ENCODE peak calls at places on chromosomes 11 and 22, in six cellular contexts. X is brain microvascular endothelial cell, G is cardiac muscle cell, P is Panc1, Z is body of pancreas, H is AG10803. Q is an unnamed sample.

GRCh38 chr11:62600367-62601113 is 1.1 kb downstream of the MTA2 start:
- DNase-seq in X (no peak), G (no peak), P (no peak), Z (no peak), H (no peak), Q (no peak)

GRCh38 chr11:379205-380094 is 10.2 kb downstream of the B4GALNT4 start:
- DNase-seq in X (no peak), G (no peak), P (no peak), Z (no peak), H (no peak), Q (no peak)

GRCh38 chr11:15523576-15523975 is 408.9 kb downstream of the INSC start:
- DNase-seq in X (no peak), G (no peak), P (no peak), Z (no peak), H (no peak), Q (no peak)

GRCh38 chr11:132300283-132300682 is 929.9 kb downstream of the NTM start:
- DNase-seq in X (peak), G (peak), P (no peak), Z (no peak), H (no peak), Q (no peak)

GRCh38 chr11:119258983-119259382 is 52.8 kb downstream of the CBL start:
- DNase-seq in X (no peak), G (no peak), P (no peak), Z (no peak), H (no peak), Q (no peak)

GRCh38 chr11:82315093-82315492 is 418.6 kb downstream of the FAM181B start:
- DNase-seq in X (no peak), G (peak), P (no peak), Z (peak), H (no peak), Q (no peak)

GRCh38 chr11:13772223-13773046 is 104.0 kb downstream of the FAR1 start:
- DNase-seq in X (peak), G (peak), P (peak), Z (peak), H (peak), Q (peak)

GRCh38 chr11:62370743-62371440 is 33.6 kb downstream of the ASRGL1 start:
- DNase-seq in X (no peak), G (no peak), P (no peak), Z (peak), H (no peak), Q (no peak)

GRCh38 chr22:33940741-33941140 is 20.5 kb upstream of the LARGE1 start:
- DNase-seq in X (no peak), G (no peak), P (no peak), Z (no peak), H (no peak), Q (no peak)

GRCh38 chr22:35543702-35544101 is 3.1 kb downstream of the RASD2 start:
- DNase-seq in X (no peak), G (no peak), P (no peak), Z (no peak), H (no peak), Q (no peak)
- H3K4me3 ChIP-seq in X (no peak), G (no peak), P (no peak), Z (no peak), H (no peak), Q (no peak)

GRCh38 chr11:46846510-46846830 is 390 bp upstream of the CKAP5 start:
- DNase-seq in X (no peak), G (no peak), P (no peak), Z (no peak), H (no peak), Q (no peak)
- H3K4me3 ChIP-seq in X (peak), G (peak), P (peak), Z (peak), H (peak), Q (peak)

GRCh38 chr11:104700609-104701008 is 197.7 kb downstream of the CASP12 start:
- DNase-seq in X (peak), G (no peak), P (no peak), Z (no peak), H (peak), Q (peak)

GRCh38 chr11:104704888-104705287 is 193.4 kb downstream of the CASP12 start:
- DNase-seq in X (no peak), G (no peak), P (no peak), Z (no peak), H (no peak), Q (no peak)

DNA sequence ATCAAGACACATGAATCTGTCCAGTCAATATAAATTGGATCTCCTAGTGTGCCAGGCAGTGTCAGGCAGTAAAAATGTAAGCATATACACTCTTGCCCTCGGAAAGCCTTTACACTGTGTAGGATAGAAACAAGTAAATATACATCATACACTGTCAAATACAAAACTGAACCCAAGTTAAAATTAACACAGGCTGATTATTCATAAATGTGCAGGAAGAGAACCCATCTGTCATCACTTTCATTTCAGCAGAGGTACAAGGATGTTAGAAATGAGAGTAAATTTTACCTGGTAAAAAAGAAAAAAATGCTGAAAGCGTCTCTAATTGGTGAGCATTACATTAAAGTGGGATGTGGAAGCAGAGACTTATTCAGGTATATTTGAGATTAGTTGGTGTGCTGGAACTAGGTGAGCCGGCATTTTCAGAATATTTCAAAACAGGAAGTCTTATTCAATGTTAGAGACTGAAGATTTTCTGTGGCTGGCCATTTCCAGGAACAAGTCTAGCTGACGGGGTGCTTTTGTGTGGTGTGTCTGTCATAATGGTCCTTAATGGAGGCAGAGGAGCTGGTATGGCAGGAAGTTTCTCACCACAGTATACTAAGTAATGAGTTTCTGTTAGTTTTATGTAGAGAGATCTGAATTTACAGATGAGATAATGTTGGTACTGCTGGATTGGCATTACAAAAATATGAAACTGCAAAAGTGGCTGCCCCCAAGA is 192.6 kb downstream of the CASP12 start:
- DNase-seq in X (peak), G (no peak), P (no peak), Z (peak), H (peak), Q (no peak)
- H3K4me3 ChIP-seq in X (no peak), G (no peak), P (no peak), Z (no peak), H (no peak), Q (no peak)

DNA sequence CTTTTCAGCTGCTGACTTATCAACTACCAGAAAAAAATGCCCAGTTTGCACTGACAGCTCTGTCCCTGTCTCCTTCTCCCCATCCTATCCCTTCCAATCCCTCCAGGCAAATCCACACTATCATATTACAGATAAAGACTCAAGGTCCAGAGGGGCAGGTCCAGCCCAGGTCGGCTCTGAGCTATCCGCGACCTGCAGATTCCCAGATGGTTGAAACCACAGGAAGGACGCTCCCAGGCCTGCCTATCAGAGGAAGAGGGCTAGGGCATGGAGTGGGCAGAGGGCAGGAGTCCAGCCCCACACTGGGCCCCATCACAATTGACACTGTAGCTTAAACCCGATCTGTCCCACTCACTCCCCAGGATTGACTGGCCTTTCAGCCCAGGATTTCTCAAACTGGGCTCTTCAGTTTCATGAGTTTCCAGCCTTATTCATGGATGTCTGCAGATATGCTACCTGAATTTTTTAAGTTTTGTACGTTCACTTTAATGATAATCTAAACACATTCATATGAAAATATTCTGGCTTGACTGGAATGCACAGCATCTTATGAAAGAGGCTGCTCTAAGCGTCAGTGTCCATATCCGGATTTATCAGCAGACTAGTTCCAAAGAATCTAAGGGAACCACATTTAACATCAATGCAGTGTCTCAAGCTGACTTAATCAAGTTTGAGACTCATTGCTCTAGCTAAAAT is 16.4 kb upstream of the FCHSD2 start:
- DNase-seq in X (peak), G (no peak), P (no peak), Z (no peak), H (peak), Q (no peak)
- H3K4me3 ChIP-seq in X (no peak), G (no peak), P (no peak), Z (no peak), H (no peak), Q (no peak)

DNA sequence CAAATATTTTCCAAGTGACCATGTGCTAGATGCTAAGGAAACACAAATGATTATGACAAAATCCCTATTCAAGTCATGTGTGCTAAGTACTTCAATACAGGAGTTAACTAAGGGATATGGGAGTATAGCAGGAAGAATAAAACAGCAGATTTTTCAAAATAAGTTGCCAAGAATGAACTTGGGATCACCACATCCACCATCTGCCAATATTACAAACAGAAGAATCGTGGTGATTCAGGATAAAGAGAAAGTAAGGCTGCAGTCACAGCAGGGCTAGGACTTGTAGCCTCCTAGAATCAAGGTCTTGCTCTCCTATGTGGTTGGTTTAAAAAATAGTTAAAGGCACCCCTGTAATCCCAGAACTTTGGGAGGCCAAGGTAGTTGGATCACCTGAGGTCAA is 34.3 kb downstream of the MRTFA start:
- DNase-seq in X (no peak), G (no peak), P (no peak), Z (no peak), H (peak), Q (no peak)
- H3K4me3 ChIP-seq in X (no peak), G (no peak), P (no peak), Z (no peak), H (no peak), Q (no peak)

GRCh38 chr11:67272327-67273259 is 6.3 kb downstream of the GRK2 start:
- DNase-seq in X (no peak), G (no peak), P (no peak), Z (no peak), H (no peak), Q (no peak)
- H3K4me3 ChIP-seq in X (no peak), G (no peak), P (no peak), Z (no peak), H (no peak), Q (no peak)

GRCh38 chr22:27454807-27455450 is 346.6 kb downstream of the MN1 start:
- DNase-seq in X (no peak), G (no peak), P (no peak), Z (no peak), H (peak), Q (no peak)
- H3K4me3 ChIP-seq in X (no peak), G (no peak), P (no peak), Z (no peak), H (no peak), Q (no peak)

DNA sequence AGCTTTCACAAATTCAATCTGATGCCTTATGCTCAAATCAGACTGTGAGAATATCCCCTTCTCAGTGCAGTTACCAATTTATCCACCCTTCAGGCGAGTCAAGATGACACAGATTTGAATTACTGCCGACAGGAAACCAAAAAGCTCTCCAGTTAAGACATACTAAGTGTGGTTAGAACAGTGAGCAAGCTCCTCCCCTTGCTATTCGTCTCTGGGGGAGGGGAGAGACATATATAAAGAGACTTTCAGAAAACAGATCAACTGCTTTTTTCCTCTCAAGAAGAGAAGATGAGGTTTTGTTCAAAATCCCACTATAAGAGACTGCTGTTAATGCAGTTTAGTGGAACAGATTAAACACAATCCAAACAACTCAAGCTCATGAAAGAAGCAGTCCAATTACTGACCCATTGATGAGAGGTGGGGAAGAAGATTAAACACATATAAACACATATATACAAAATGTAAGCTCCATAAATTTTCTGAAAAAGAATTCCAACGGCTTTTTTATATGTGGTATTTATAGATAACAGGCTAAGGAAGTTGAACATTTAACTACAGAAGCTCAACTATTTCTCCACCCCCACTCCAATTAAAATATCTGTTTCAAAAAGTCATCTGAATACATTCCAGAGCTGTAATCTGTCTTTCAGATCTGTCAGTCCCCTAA is 102.7 kb downstream of the MRTFA start:
- DNase-seq in X (peak), G (peak), P (no peak), Z (peak), H (peak), Q (no peak)
- H3K4me3 ChIP-seq in X (peak), G (peak), P (peak), Z (no peak), H (peak), Q (peak)